ENCODE peak calls at places on chromosome 2, in six cellular contexts. T is CD4-positive, alpha-beta T cell; I is H9; S is tibial artery; B is keratinocyte; R is thoracic aorta. H is an unnamed sample.

GRCh38 chr2:207216454-207216853 is 50.7 kb upstream of the KLF7 start:
- DNase-seq in B (no peak), T (no peak), R (no peak), I (no peak), S (no peak), H (no peak)

GRCh38 chr2:16553222-16553621 is 112.4 kb downstream of the CYRIA start:
- DNase-seq in B (no peak), R (no peak), T (no peak), S (peak; percentile 26), I (peak; percentile 37), H (no peak)

GRCh38 chr2:39516347-39517101 is 79.4 kb upstream of the MAP4K3 start:
- DNase-seq in B (no peak), S (no peak), R (no peak), I (peak; percentile 70), T (no peak), H (no peak)

GRCh38 chr2:220396287-220396686 is 768.9 kb downstream of the SLC4A3 start:
- DNase-seq in R (no peak), T (no peak), S (no peak), B (no peak), I (no peak), H (no peak)

GRCh38 chr2:179768765-179769164 is 92.6 kb downstream of the ZNF385B start:
- DNase-seq in R (no peak), I (no peak), B (no peak), T (no peak), S (no peak), H (no peak)

GRCh38 chr2:183543731-183544130 is 419.5 kb downstream of the NUP35 start:
- DNase-seq in R (no peak), B (no peak), I (no peak), T (no peak), S (no peak), H (no peak)

GRCh38 chr2:213429516-213429915 is 145.3 kb downstream of the SPAG16 start:
- DNase-seq in T (no peak), I (no peak), B (peak; percentile 63), S (no peak), R (no peak), H (no peak)

GRCh38 chr2:237181844-237182243 is 96.2 kb downstream of the COPS8 start:
- DNase-seq in I (no peak), B (no peak), T (no peak), R (no peak), S (no peak), H (no peak)

GRCh38 chr2:101107246-101107645 is 43.9 kb downstream of the TBC1D8 start:
- DNase-seq in S (no peak), R (no peak), B (no peak), T (no peak), I (no peak), H (no peak)

GRCh38 chr2:225040862-225041209 is 1.4 kb downstream of the DOCK10 start:
- DNase-seq in R (no peak), B (no peak), T (peak; percentile 12), S (no peak), I (no peak), H (peak; percentile 14)

GRCh38 chr2:82790277-82791021 is 1668.6 kb downstream of the SUCLG1 start:
- DNase-seq in S (no peak), T (no peak), I (no peak), B (no peak), R (no peak), H (no peak)

GRCh38 chr2:12856934-12857660 is 140.4 kb downstream of the TRIB2 start:
- DNase-seq in B (peak; percentile 19), S (no peak), R (no peak), T (no peak), I (no peak), H (no peak)

GRCh38 chr2:42060028-42060427 is 12.2 kb downstream of the PKDCC start:
- DNase-seq in R (no peak), I (no peak), S (no peak), T (no peak), B (no peak), H (no peak)

GRCh38 chr2:8906208-8906607 is 68.8 kb upstream of the KIDINS220 start:
- DNase-seq in B (peak; percentile 59), R (no peak), S (no peak), T (no peak), I (no peak), H (no peak)

GRCh38 chr2:233000886-233001750 is 11.9 kb downstream of the NGEF start:
- DNase-seq in B (no peak), S (no peak), T (no peak), R (no peak), I (no peak), H (no peak)

GRCh38 chr2:38535745-38536506 is 66.8 kb downstream of the HNRNPLL start:
- DNase-seq in R (no peak), T (peak; percentile 75), I (peak; percentile 86), S (peak; percentile 79), B (no peak), H (peak; percentile 67)

GRCh38 chr2:32652555-32653209 is 24.8 kb downstream of the TTC27 start:
- DNase-seq in S (no peak), I (no peak), R (no peak), T (no peak), B (no peak), H (no peak)

GRCh38 chr2:29562896-29563295 is 358.5 kb downstream of the ALK start:
- DNase-seq in R (no peak), T (no peak), S (no peak), I (no peak), B (no peak), H (no peak)

GRCh38 chr2:239726631-239727181 is 298.4 kb downstream of the NDUFA10 start:
- DNase-seq in I (no peak), B (no peak), R (no peak), T (no peak), S (peak; percentile 16), H (no peak)

GRCh38 chr2:160087854-160088745 is 25.7 kb upstream of the PLA2R1 start:
- DNase-seq in T (no peak), I (no peak), R (no peak), S (no peak), B (no peak), H (no peak)
- H3K9me3 ChIP-seq in T (peaks cover 59% of the 10 kb centered on the region), I (peaks cover 42% of the 10 kb centered on the region), R (peaks cover 62% of the 10 kb centered on the region), S (peaks cover 22% of the 10 kb centered on the region), B (peaks cover 19% of the 10 kb centered on the region), H (peaks cover 24% of the 10 kb centered on the region)

GRCh38 chr2:149989447-149990063 is 402.0 kb upstream of the MMADHC start:
- DNase-seq in T (no peak), B (peak; percentile 55), S (no peak), I (no peak), R (no peak), H (no peak)

GRCh38 chr2:149993316-149993715 is 405.7 kb upstream of the MMADHC start:
- DNase-seq in R (no peak), S (no peak), T (no peak), I (no peak), B (no peak), H (no peak)

GRCh38 chr2:149994057-149994728 is 406.6 kb upstream of the MMADHC start:
- DNase-seq in S (no peak), B (peak; percentile 97), I (no peak), R (no peak), T (no peak), H (no peak)

GRCh38 chr2:149990965-149991364 is 403.4 kb upstream of the MMADHC start:
- DNase-seq in S (no peak), T (no peak), B (no peak), I (no peak), R (no peak), H (no peak)

DNA sequence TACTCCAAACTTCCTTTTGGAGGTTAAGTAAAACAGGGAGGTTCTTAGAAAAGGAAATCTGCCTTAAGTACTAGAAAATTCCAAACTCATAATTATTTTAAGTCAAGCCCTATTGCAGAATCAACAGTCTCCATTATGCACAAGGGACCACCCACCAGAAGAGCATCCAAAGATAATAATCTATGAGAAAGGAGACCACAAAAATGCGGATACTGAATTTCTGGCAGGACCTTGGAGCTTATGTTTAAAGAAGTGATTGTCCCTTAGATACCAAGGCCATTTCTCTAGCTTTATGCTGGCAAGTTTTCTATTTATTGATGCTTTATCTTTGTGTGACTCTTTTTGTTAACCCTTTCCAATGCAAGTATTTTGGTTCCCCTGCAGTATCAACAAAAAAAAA is 404.0 kb upstream of the MMADHC start:
- DNase-seq in I (no peak), T (no peak), S (no peak), R (no peak), B (no peak), H (no peak)
- H3K9me3 ChIP-seq in I (no peaks in the 10 kb centered on the region), T (no peaks in the 10 kb centered on the region), S (no peaks in the 10 kb centered on the region), R (no peaks in the 10 kb centered on the region), B (no peaks in the 10 kb centered on the region), H (no peaks in the 10 kb centered on the region)

GRCh38 chr2:67544286-67544685 is 147.2 kb downstream of the ETAA1 start:
- DNase-seq in I (no peak), S (no peak), B (no peak), T (no peak), R (no peak), H (no peak)
- H3K9me3 ChIP-seq in I (no peaks in the 10 kb centered on the region), S (no peaks in the 10 kb centered on the region), B (no peaks in the 10 kb centered on the region), T (peaks cover 5% of the 10 kb centered on the region), R (peaks cover 12% of the 10 kb centered on the region), H (no peaks in the 10 kb centered on the region)

DNA sequence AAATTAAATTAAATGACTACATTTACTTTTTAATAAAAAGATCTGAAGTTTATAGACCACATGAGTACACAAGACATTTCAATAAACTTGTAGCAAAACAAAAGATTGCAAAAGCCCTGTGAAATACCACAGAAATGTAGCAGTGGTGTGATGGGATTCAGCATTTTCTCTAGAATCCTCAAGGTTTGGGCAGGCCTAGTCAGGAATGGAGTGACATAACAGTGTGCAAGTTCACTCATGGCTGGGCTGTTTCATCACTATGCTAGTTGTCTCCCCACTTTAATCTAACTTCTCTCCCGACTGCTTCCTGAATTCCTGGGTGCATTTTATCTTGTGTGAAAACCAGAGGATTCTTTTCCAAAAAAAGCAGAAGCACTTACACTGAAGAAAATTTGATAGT is 1089.9 kb upstream of the DDX18 start:
- DNase-seq in S (no peak), T (no peak), B (no peak), I (no peak), R (no peak), H (no peak)
- H3K9me3 ChIP-seq in S (no peaks in the 10 kb centered on the region), T (no peaks in the 10 kb centered on the region), B (no peaks in the 10 kb centered on the region), I (no peaks in the 10 kb centered on the region), R (no peaks in the 10 kb centered on the region), H (no peaks in the 10 kb centered on the region)

H was measured in T-helper 17 cell.